ENCODE peak calls at places on chromosomes 13 and 19, in ten cellular contexts. One of them, this sample, is unnamed.

GRCh38 chr13:99282264-99283231 is 24.4 kb upstream of the GPR18 start:
- DNase-seq in tibial artery: no peak
- DNase-seq in fibroblast of mammary gland: peak
- DNase-seq in thoracic aorta: no peak
- DNase-seq in Calu3: no peak
- DNase-seq in foreskin fibroblast: no peak
- DNase-seq in WTC11: no peak
- DNase-seq in D721Med: no peak
- DNase-seq in breast epithelium: no peak
- DNase-seq in cardiac fibroblast: peak
- DNase-seq in this sample: no peak

GRCh38 chr13:33489563-33489962 is 204.0 kb upstream of the STARD13 start:
- DNase-seq in tibial artery: no peak
- DNase-seq in fibroblast of mammary gland: no peak
- DNase-seq in thoracic aorta: no peak
- DNase-seq in Calu3: no peak
- DNase-seq in foreskin fibroblast: no peak
- DNase-seq in WTC11: no peak
- DNase-seq in D721Med: no peak
- DNase-seq in breast epithelium: no peak
- DNase-seq in cardiac fibroblast: no peak
- DNase-seq in this sample: no peak

GRCh38 chr13:40813662-40814454 is 24.4 kb downstream of the SLC25A15 start:
- DNase-seq in tibial artery: no peak
- DNase-seq in fibroblast of mammary gland: peak
- DNase-seq in thoracic aorta: no peak
- DNase-seq in Calu3: no peak
- DNase-seq in foreskin fibroblast: peak
- DNase-seq in WTC11: no peak
- DNase-seq in D721Med: no peak
- DNase-seq in breast epithelium: no peak
- DNase-seq in cardiac fibroblast: peak
- DNase-seq in this sample: no peak

GRCh38 chr19:58519087-58519354 is 589 bp downstream of the ZBTB45 start:
- DNase-seq in tibial artery: peak
- DNase-seq in fibroblast of mammary gland: peak
- DNase-seq in thoracic aorta: no peak
- DNase-seq in Calu3: peak
- DNase-seq in foreskin fibroblast: peak
- DNase-seq in WTC11: peak
- DNase-seq in D721Med: no peak
- DNase-seq in breast epithelium: peak
- DNase-seq in cardiac fibroblast: peak
- DNase-seq in this sample: peak

GRCh38 chr13:24247016-24247415 is 62.4 kb upstream of the C1QTNF9 start:
- DNase-seq in tibial artery: no peak
- DNase-seq in fibroblast of mammary gland: no peak
- DNase-seq in thoracic aorta: no peak
- DNase-seq in Calu3: no peak
- DNase-seq in foreskin fibroblast: no peak
- DNase-seq in WTC11: no peak
- DNase-seq in D721Med: no peak
- DNase-seq in breast epithelium: no peak
- DNase-seq in cardiac fibroblast: no peak
- DNase-seq in this sample: no peak

GRCh38 chr13:99743079-99743478 is 228.5 kb downstream of the ZIC5 start:
- DNase-seq in tibial artery: no peak
- DNase-seq in fibroblast of mammary gland: no peak
- DNase-seq in thoracic aorta: no peak
- DNase-seq in Calu3: no peak
- DNase-seq in foreskin fibroblast: no peak
- DNase-seq in WTC11: no peak
- DNase-seq in D721Med: no peak
- DNase-seq in breast epithelium: no peak
- DNase-seq in cardiac fibroblast: no peak
- DNase-seq in this sample: no peak

GRCh38 chr13:85693889-85694511 is 105.2 kb downstream of the SLITRK6 start:
- DNase-seq in tibial artery: no peak
- DNase-seq in fibroblast of mammary gland: no peak
- DNase-seq in thoracic aorta: no peak
- DNase-seq in Calu3: no peak
- DNase-seq in foreskin fibroblast: peak
- DNase-seq in WTC11: no peak
- DNase-seq in D721Med: no peak
- DNase-seq in breast epithelium: no peak
- DNase-seq in cardiac fibroblast: no peak
- DNase-seq in this sample: no peak

GRCh38 chr13:67880916-67881315 is 650.8 kb upstream of the PCDH9 start:
- DNase-seq in tibial artery: no peak
- DNase-seq in fibroblast of mammary gland: no peak
- DNase-seq in thoracic aorta: no peak
- DNase-seq in Calu3: no peak
- DNase-seq in foreskin fibroblast: no peak
- DNase-seq in WTC11: no peak
- DNase-seq in D721Med: no peak
- DNase-seq in breast epithelium: no peak
- DNase-seq in cardiac fibroblast: no peak
- DNase-seq in this sample: no peak

GRCh38 chr19:46299004-46299509 is 2.2 kb downstream of the HIF3A start:
- DNase-seq in tibial artery: peak
- DNase-seq in fibroblast of mammary gland: peak
- DNase-seq in thoracic aorta: peak
- DNase-seq in Calu3: peak
- DNase-seq in foreskin fibroblast: peak
- DNase-seq in WTC11: no peak
- DNase-seq in D721Med: no peak
- DNase-seq in breast epithelium: peak
- DNase-seq in cardiac fibroblast: peak
- DNase-seq in this sample: no peak

GRCh38 chr19:47110521-47111080 is 3.0 kb downstream of the ZC3H4 start:
- DNase-seq in tibial artery: no peak
- DNase-seq in fibroblast of mammary gland: no peak
- DNase-seq in thoracic aorta: no peak
- DNase-seq in Calu3: no peak
- DNase-seq in foreskin fibroblast: no peak
- DNase-seq in WTC11: no peak
- DNase-seq in D721Med: no peak
- DNase-seq in breast epithelium: no peak
- DNase-seq in cardiac fibroblast: no peak
- DNase-seq in this sample: no peak

GRCh38 chr13:73717632-73718031 is 416.6 kb downstream of the KLF12 start:
- DNase-seq in tibial artery: no peak
- DNase-seq in fibroblast of mammary gland: no peak
- DNase-seq in thoracic aorta: no peak
- DNase-seq in Calu3: no peak
- DNase-seq in foreskin fibroblast: no peak
- DNase-seq in WTC11: no peak
- DNase-seq in D721Med: no peak
- DNase-seq in breast epithelium: no peak
- DNase-seq in cardiac fibroblast: peak
- DNase-seq in this sample: no peak

GRCh38 chr13:36432106-36432544 is at the start of gene CCNA1:
- DNase-seq in tibial artery: no peak
- DNase-seq in fibroblast of mammary gland: peak
- DNase-seq in thoracic aorta: no peak
- DNase-seq in Calu3: no peak
- DNase-seq in foreskin fibroblast: no peak
- DNase-seq in WTC11: peak
- DNase-seq in D721Med: peak
- DNase-seq in breast epithelium: no peak
- DNase-seq in cardiac fibroblast: peak
- DNase-seq in this sample: peak

DNA sequence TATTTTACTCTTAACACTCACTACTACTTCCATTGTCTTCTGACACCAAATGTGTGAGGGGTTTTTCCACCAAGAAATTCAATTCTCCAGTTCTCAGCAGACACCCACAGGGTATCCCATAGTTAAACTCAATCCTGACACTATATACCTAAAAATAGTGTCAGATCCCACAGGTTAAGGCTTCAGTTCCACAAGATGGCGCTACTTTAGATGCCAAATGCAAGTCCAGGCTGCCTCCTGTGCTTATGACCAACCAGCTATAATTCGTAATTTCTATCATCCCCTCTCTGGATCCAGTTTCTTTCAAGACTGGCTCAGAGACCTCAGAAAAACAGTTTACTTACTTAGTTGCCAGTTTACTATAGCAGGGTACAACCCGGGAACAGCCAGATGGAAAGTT is 1146.2 kb upstream of the SPRY2 start:
- DNase-seq in tibial artery: no peak
- DNase-seq in fibroblast of mammary gland: peak
- DNase-seq in thoracic aorta: no peak
- DNase-seq in Calu3: peak
- DNase-seq in foreskin fibroblast: no peak
- DNase-seq in WTC11: peak
- DNase-seq in D721Med: no peak
- DNase-seq in breast epithelium: no peak
- DNase-seq in cardiac fibroblast: peak
- DNase-seq in this sample: peak
- TF ChIP-seq CTCF in tibial artery: no peak
- TF ChIP-seq CTCF in fibroblast of mammary gland: no peak
- TF ChIP-seq CTCF in thoracic aorta: no peak
- TF ChIP-seq CTCF in Calu3: no peak
- TF ChIP-seq CTCF in foreskin fibroblast: no peak
- TF ChIP-seq CTCF in WTC11: peak
- TF ChIP-seq CTCF in D721Med: peak
- TF ChIP-seq CTCF in breast epithelium: no peak
- TF ChIP-seq CTCF in cardiac fibroblast: no peak
- TF ChIP-seq CTCF in this sample: peak

DNA sequence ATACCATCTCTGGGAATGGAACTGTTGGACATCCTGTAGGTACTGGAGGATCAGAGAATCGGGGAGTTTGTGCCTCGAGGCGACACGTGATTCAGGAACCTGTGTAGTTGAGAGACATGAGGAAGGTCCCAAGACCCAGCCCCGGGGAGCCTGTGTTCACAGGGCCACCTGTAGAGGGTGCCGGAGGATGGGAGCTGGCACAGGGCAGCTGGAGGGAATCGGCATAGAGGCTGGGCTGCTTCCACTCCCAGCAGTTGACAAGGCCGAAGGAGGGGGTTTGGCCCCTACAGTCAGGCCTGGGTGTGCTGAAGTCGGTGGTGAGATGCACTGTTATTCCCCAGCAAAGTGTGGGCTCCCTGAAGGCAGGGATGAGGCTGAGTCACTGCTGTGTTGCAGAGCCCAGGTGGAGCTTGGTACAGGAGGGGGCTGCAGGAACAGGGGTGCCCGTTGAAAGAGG is 2.5 kb upstream of the ISYNA1 start:
- DNase-seq in tibial artery: no peak
- DNase-seq in fibroblast of mammary gland: no peak
- DNase-seq in thoracic aorta: no peak
- DNase-seq in Calu3: peak
- DNase-seq in foreskin fibroblast: no peak
- DNase-seq in WTC11: peak
- DNase-seq in D721Med: peak
- DNase-seq in breast epithelium: no peak
- DNase-seq in cardiac fibroblast: no peak
- DNase-seq in this sample: no peak
- TF ChIP-seq CTCF in tibial artery: peak
- TF ChIP-seq CTCF in fibroblast of mammary gland: peak
- TF ChIP-seq CTCF in thoracic aorta: no peak
- TF ChIP-seq CTCF in Calu3: no peak
- TF ChIP-seq CTCF in foreskin fibroblast: peak
- TF ChIP-seq CTCF in WTC11: no peak
- TF ChIP-seq CTCF in D721Med: peak
- TF ChIP-seq CTCF in breast epithelium: no peak
- TF ChIP-seq CTCF in cardiac fibroblast: peak
- TF ChIP-seq CTCF in this sample: no peak

DNA sequence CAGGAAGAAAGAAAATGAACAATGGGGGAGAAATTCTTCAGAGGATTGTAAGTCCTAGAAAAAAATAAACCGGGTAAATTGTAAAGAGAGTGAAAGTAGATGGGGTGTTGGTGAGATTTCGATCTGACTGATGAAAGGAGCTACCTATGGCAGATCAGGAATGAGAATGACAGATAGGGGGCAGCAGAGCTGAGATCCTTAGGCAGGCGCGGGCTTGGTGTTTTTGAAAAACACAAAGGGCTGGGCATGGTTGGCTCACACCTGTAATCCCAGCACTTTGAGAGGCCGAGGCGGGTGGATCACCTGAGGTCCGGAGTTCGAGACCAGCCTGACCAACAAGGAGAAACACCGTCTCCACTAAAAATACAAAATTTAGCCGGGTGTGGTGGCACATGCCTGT is 1468.6 kb upstream of the SLC10A2 start:
- DNase-seq in tibial artery: no peak
- DNase-seq in fibroblast of mammary gland: no peak
- DNase-seq in thoracic aorta: no peak
- DNase-seq in Calu3: no peak
- DNase-seq in foreskin fibroblast: no peak
- DNase-seq in WTC11: peak
- DNase-seq in D721Med: no peak
- DNase-seq in breast epithelium: no peak
- DNase-seq in cardiac fibroblast: no peak
- DNase-seq in this sample: peak
- TF ChIP-seq CTCF in tibial artery: no peak
- TF ChIP-seq CTCF in fibroblast of mammary gland: no peak
- TF ChIP-seq CTCF in thoracic aorta: no peak
- TF ChIP-seq CTCF in Calu3: no peak
- TF ChIP-seq CTCF in foreskin fibroblast: no peak
- TF ChIP-seq CTCF in WTC11: peak
- TF ChIP-seq CTCF in D721Med: no peak
- TF ChIP-seq CTCF in breast epithelium: no peak
- TF ChIP-seq CTCF in cardiac fibroblast: no peak
- TF ChIP-seq CTCF in this sample: no peak

DNA sequence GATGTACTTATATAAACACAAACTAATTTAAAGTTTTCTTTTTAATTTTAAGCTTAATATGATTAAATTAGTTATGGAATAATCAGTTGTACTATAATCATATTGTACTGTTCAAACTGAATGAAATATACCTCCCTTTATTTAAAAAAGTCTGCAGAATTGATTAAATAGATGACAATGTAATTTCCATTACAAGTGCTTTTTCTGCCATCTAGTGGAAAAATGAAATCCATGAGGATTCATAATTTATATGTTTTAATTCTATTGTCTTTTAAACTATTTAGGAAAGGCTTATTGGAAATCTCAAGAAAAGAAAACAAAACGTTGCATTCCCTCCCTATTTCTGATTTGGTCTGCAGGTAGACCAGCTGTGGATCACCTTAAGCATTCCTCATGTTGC is 30.8 kb downstream of the MZT1 start:
- DNase-seq in tibial artery: no peak
- DNase-seq in fibroblast of mammary gland: peak
- DNase-seq in thoracic aorta: no peak
- DNase-seq in Calu3: no peak
- DNase-seq in foreskin fibroblast: no peak
- DNase-seq in WTC11: no peak
- DNase-seq in D721Med: no peak
- DNase-seq in breast epithelium: no peak
- DNase-seq in cardiac fibroblast: peak
- DNase-seq in this sample: no peak
- TF ChIP-seq CTCF in tibial artery: no peak
- TF ChIP-seq CTCF in fibroblast of mammary gland: peak
- TF ChIP-seq CTCF in thoracic aorta: peak
- TF ChIP-seq CTCF in Calu3: no peak
- TF ChIP-seq CTCF in foreskin fibroblast: peak
- TF ChIP-seq CTCF in WTC11: no peak
- TF ChIP-seq CTCF in D721Med: peak
- TF ChIP-seq CTCF in breast epithelium: no peak
- TF ChIP-seq CTCF in cardiac fibroblast: peak
- TF ChIP-seq CTCF in this sample: no peak

GRCh38 chr13:110683203-110683883 is 22.6 kb downstream of the CARS2 start:
- DNase-seq in tibial artery: no peak
- DNase-seq in fibroblast of mammary gland: peak
- DNase-seq in thoracic aorta: no peak
- DNase-seq in Calu3: no peak
- DNase-seq in foreskin fibroblast: no peak
- DNase-seq in WTC11: no peak
- DNase-seq in D721Med: no peak
- DNase-seq in breast epithelium: no peak
- DNase-seq in cardiac fibroblast: peak
- DNase-seq in this sample: no peak
- TF ChIP-seq CTCF in tibial artery: no peak
- TF ChIP-seq CTCF in fibroblast of mammary gland: peak
- TF ChIP-seq CTCF in thoracic aorta: no peak
- TF ChIP-seq CTCF in Calu3: no peak
- TF ChIP-seq CTCF in foreskin fibroblast: peak
- TF ChIP-seq CTCF in WTC11: no peak
- TF ChIP-seq CTCF in D721Med: peak
- TF ChIP-seq CTCF in breast epithelium: no peak
- TF ChIP-seq CTCF in cardiac fibroblast: peak
- TF ChIP-seq CTCF in this sample: peak

This sample was measured in nephron progenitor cell.